ENCODE peak calls at places on chromosomes 7 and 10, in five cellular contexts. G, E, C, W and Q are unnamed samples.

GRCh38 chr10:133618851-133619250 is 7.7 kb downstream of the FRG2B start:
- DNase-seq in W (no peak), G (no peak), C (no peak), E (no peak), Q (no peak)

GRCh38 chr7:148903504-148903903 is 19.4 kb upstream of the EZH2 start:
- DNase-seq in C (no peak), G (no peak), W (no peak), E (no peak), Q (no peak)

GRCh38 chr7:28200598-28200997 is 20.0 kb upstream of the JAZF1 start:
- DNase-seq in W (no peak), G (no peak), C (no peak), E (no peak), Q (no peak)

GRCh38 chr7:39186671-39187070 is 209.0 kb downstream of the POU6F2 start:
- DNase-seq in G (no peak), W (no peak), E (no peak), C (no peak), Q (no peak)

GRCh38 chr7:28830831-28831230 is 127.3 kb downstream of the TRIL start:
- DNase-seq in C (no peak), G (no peak), E (no peak), W (no peak), Q (no peak)

GRCh38 chr10:17655009-17655408 is 11.1 kb downstream of the STAM start:
- DNase-seq in G (no peak), C (no peak), W (no peak), E (no peak), Q (no peak)

GRCh38 chr10:91167406-91167805 is 53.1 kb upstream of the PCGF5 start:
- DNase-seq in G (no peak), E (no peak), W (no peak), C (no peak), Q (no peak)

GRCh38 chr7:66363655-66364054 is 158.5 kb downstream of the TPST1 start:
- DNase-seq in G (no peak), E (no peak), W (no peak), C (no peak), Q (no peak)

GRCh38 chr7:513521-514166 is 6.0 kb downstream of the PDGFA start:
- DNase-seq in W (no peak), C (peak), G (no peak), E (no peak), Q (no peak)

GRCh38 chr7:27181795-27182275 is 3.2 kb downstream of the HOXA11 start:
- DNase-seq in E (no peak), W (no peak), G (peak), C (no peak), Q (no peak)

GRCh38 chr7:136890379-136890778 is 21.9 kb downstream of the CHRM2 start:
- DNase-seq in E (no peak), C (peak), G (no peak), W (no peak), Q (no peak)

GRCh38 chr10:4758256-4758655 is 67.8 kb upstream of the AKR1E2 start:
- DNase-seq in W (no peak), E (no peak), C (no peak), G (no peak), Q (no peak)
- H3K27ac ChIP-seq in W (no peak), E (no peak), C (no peak), G (no peak), Q (peak)

GRCh38 chr10:61941202-61941651 is 39.7 kb downstream of the ARID5B start:
- DNase-seq in E (no peak), C (no peak), G (no peak), W (no peak), Q (no peak)

GRCh38 chr10:61936770-61937169 is 35.3 kb downstream of the ARID5B start:
- DNase-seq in E (no peak), W (no peak), C (no peak), G (no peak), Q (no peak)

GRCh38 chr10:61937631-61938284 is 36.3 kb downstream of the ARID5B start:
- DNase-seq in G (no peak), W (no peak), E (no peak), C (no peak), Q (no peak)

GRCh38 chr10:61942997-61943457 is 41.5 kb downstream of the ARID5B start:
- DNase-seq in C (peak), W (no peak), G (no peak), E (no peak), Q (no peak)

GRCh38 chr10:61939575-61940301 is 38.2 kb downstream of the ARID5B start:
- DNase-seq in G (no peak), W (no peak), C (peak), E (no peak), Q (no peak)
- H3K4me3 ChIP-seq in G (no peak), W (no peak), C (no peak), E (no peak), Q (no peak)

GRCh38 chr10:124722812-124723783 is 21.1 kb downstream of the FAM53B start:
- DNase-seq in W (no peak), C (no peak), E (no peak), G (no peak), Q (no peak)
- H3K27ac ChIP-seq in W (peak), C (no peak), E (no peak), G (peak), Q (peak)

DNA sequence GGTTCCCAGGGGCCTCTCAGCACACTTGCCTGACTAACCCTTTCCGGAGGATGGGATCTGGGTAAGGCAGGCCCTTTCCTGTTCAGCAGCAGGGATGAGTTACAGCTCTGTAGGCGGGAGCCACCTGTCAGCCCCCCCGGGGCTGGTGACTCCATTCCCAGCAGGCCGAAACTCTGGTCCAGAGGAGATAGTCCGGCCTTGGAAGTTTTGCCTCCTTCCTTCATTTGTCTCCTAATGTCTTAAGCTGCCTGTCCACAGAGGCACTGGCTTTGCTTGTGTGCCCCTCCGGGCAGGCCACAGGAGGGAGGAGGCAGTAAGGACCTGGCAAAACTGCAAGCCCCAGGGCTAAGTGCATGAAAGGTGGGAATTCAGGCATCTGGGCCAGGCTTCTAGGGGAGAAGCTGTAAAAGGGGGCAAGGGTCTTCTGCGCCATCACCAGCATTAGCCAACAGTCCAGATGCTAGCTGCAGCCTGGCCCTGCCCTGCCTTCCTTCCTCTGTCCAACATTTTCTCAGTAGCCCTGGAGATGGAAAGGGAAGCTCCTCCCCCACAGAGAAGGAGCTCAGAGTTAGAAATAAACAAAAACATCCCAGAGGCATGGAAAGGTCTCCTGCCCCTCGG is 1.2 kb downstream of the ADIRF start:
- DNase-seq in E (no peak), C (no peak), G (peak), W (peak), Q (no peak)
- H3K4me3 ChIP-seq in E (no peak), C (no peak), G (peak), W (peak), Q (peak)

DNA sequence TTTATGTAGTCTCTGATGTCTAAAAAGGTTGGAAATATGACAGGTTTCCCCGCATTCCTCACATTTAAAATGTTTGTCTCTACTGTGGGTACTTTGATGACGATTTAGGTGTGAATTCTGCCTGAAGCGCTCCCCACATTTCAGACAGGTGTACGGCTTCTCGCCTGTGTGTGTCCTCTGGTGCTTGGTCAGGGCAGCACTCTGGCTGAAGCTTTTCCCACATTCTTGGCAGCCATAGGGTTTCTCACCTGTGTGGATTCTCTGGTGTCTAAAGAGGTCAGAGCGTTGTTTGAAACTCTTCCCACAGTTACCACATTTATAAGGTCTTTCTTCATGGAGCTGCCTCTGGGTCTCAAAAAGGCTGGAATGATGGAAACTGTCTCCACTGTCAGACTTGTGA is 6.3 kb downstream of the ZNF394 start:
- DNase-seq in C (no peak), E (no peak), W (no peak), G (no peak), Q (no peak)
- H3K27ac ChIP-seq in C (no peak), E (no peak), W (no peak), G (no peak), Q (no peak)

DNA sequence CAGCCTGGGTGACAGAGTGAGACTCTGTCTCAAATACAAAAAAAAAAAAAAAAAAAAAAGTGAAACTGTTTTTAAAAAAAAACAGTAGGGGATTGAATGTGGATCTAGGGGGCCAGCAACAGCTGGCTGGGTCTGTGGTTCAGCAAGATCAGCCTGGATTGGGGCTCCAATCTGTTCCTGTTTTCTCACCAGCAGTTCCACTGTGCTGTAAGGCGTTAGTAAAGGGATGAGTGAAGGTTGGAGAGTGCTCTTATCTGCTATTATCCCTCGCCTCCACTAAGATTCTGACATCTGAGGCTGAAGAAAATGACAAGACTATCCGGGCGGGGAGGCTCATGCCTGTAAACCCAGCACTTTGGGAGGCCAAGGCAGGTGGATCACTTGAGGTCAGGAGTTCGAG is 41.6 kb upstream of the GTF2IRD1 start:
- DNase-seq in C (no peak), W (no peak), G (no peak), E (no peak), Q (no peak)
- H3K4me3 ChIP-seq in C (no peak), W (no peak), G (no peak), E (no peak), Q (no peak)

GRCh38 chr10:72502581-72502980 is 123.3 kb downstream of the MICU1 start:
- DNase-seq in E (no peak), W (no peak), G (no peak), C (peak), Q (no peak)
- H3K27ac ChIP-seq in E (no peak), W (no peak), G (no peak), C (peak), Q (no peak)

DNA sequence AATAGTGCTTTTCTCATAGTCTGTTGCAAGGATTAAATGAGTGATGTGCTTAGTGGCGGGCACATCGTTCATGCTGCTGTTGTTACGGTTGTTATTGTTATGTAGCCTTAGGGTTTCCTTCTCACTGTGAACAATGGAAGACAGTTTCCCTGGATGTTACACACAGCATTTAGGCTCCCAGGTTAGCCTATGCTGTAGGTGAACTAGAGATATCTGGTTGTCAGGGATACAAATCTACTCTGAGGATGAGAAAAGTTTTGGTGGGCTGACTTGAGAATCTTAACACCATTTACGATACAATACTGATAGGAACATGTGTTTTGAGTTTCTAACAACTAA is 14.7 kb downstream of the SH3PXD2A start:
- DNase-seq in G (no peak), W (no peak), E (no peak), C (no peak), Q (no peak)
- H3K4me3 ChIP-seq in G (no peak), W (no peak), E (no peak), C (no peak), Q (no peak)

GRCh38 chr10:75402486-75403143 is 1.1 kb upstream of the ZNF503 start:
- DNase-seq in E (peak), C (no peak), G (no peak), W (peak), Q (no peak)
- H3K27ac ChIP-seq in E (peak), C (no peak), G (peak), W (peak), Q (peak)

GRCh38 chr7:105352922-105353668 is 35.6 kb downstream of the SRPK2 start:
- DNase-seq in G (no peak), C (no peak), E (no peak), W (no peak), Q (no peak)

GRCh38 chr7:105352018-105352612 is 36.6 kb downstream of the SRPK2 start:
- DNase-seq in G (peak), W (peak), E (no peak), C (peak), Q (no peak)

GRCh38 chr7:105354383-105354782 is 34.3 kb downstream of the SRPK2 start:
- DNase-seq in W (no peak), G (no peak), E (no peak), C (no peak), Q (no peak)

GRCh38 chr7:105353752-105354328 is 34.9 kb downstream of the SRPK2 start:
- DNase-seq in G (no peak), W (no peak), C (peak), E (no peak), Q (no peak)

DNA sequence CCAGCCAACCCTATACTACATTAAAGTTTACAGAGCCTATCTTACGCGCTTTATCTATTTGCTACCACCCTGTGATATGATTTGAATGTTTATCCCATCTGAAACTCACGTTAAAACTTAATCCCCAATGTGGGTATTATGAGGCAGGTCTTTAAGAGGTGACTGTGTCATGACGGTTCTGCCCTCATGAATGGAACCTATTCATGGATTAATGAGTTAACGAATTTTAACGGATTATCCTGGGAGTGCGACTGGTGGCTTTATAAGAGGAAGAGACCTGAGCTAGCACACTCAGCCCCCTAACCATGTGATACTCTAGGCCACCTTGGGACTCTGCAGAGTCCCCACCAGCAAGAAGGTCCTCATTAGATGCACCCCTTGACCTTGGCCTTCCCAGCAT is 37.8 kb downstream of the SRPK2 start:
- DNase-seq in E (no peak), W (no peak), G (no peak), C (no peak), Q (no peak)
- H3K4me3 ChIP-seq in E (no peak), W (no peak), G (no peak), C (no peak), Q (no peak)